ENCODE peak calls at places on chromosome 21, in four cellular contexts. Q is K562, U is HCT116, F is HepG2. O is an unnamed sample.
A peak's percentile ranks its signal among the peaks of the same experiment; 100 is the strongest.

GRCh38 chr21:35737899-35738341 is 322.4 kb downstream of the SETD4 start:
- DNase-seq in Q (no peak), U (no peak), F (no peak), O (no peak)

GRCh38 chr21:40425981-40426380 is 421.0 kb downstream of the DSCAM start:
- DNase-seq in Q (no peak), U (no peak), F (no peak), O (no peak)

GRCh38 chr21:15875286-15875685 is 145.5 kb downstream of the USP25 start:
- DNase-seq in Q (no peak), U (no peak), F (no peak), O (no peak)

GRCh38 chr21:25567472-25567871 is 39.8 kb downstream of the MRPL39 start:
- DNase-seq in Q (no peak), U (no peak), F (no peak), O (no peak)

GRCh38 chr21:15749045-15749867 is 19.5 kb downstream of the USP25 start:
- DNase-seq in Q (no peak), U (no peak), F (peak; percentile 48), O (no peak)

GRCh38 chr21:32806810-32807386 is 35.3 kb upstream of the PAXBP1 start:
- DNase-seq in Q (no peak), U (no peak), F (no peak), O (no peak)

GRCh38 chr21:32645261-32646182 is 33.3 kb upstream of the CFAP298 start:
- DNase-seq in Q (peak; percentile 84), U (no peak), F (no peak), O (no peak)

GRCh38 chr21:32392880-32393676 is at the start of gene URB1:
- DNase-seq in Q (peak; percentile 98), U (peak; percentile 49), F (peak; percentile 75), O (no peak)

GRCh38 chr21:46634966-46635323 is 529 bp upstream of the PRMT2 start:
- DNase-seq in Q (peak; percentile 79), U (peak; percentile 40), F (peak; percentile 70), O (no peak)

GRCh38 chr21:34996304-34997081 is 52.6 kb downstream of the RUNX1 start:
- DNase-seq in Q (peak; percentile 76), U (no peak), F (no peak), O (no peak)

GRCh38 chr21:36910581-36911307 is 55.7 kb downstream of the HLCS start:
- DNase-seq in Q (no peak), U (no peak), F (no peak), O (no peak)

GRCh38 chr21:37106998-37107397 is 33.9 kb downstream of the TTC3 start:
- DNase-seq in Q (no peak), U (no peak), F (no peak), O (no peak)

GRCh38 chr21:22993822-22994574 is 1995.8 kb downstream of the NCAM2 start:
- DNase-seq in Q (no peak), U (no peak), F (no peak), O (no peak)

GRCh38 chr21:44637018-44637850 is at the start of gene KRTAP10-10:
- DNase-seq in Q (no peak), U (no peak), F (no peak), O (no peak)
- TF ChIP-seq TCF7L2 in Q (no peak), U (no peak), F (no peak), O (no peak)

GRCh38 chr21:38841472-38841871 is 35.7 kb downstream of the ETS2 start:
- DNase-seq in Q (no peak), U (no peak), F (no peak), O (no peak)

GRCh38 chr21:38843379-38843778 is 37.6 kb downstream of the ETS2 start:
- DNase-seq in Q (no peak), U (no peak), F (no peak), O (no peak)

GRCh38 chr21:38840456-38841129 is 34.9 kb downstream of the ETS2 start:
- DNase-seq in Q (no peak), U (no peak), F (no peak), O (no peak)

GRCh38 chr21:38847556-38847955 is 41.8 kb downstream of the ETS2 start:
- DNase-seq in Q (no peak), U (no peak), F (no peak), O (no peak)

DNA sequence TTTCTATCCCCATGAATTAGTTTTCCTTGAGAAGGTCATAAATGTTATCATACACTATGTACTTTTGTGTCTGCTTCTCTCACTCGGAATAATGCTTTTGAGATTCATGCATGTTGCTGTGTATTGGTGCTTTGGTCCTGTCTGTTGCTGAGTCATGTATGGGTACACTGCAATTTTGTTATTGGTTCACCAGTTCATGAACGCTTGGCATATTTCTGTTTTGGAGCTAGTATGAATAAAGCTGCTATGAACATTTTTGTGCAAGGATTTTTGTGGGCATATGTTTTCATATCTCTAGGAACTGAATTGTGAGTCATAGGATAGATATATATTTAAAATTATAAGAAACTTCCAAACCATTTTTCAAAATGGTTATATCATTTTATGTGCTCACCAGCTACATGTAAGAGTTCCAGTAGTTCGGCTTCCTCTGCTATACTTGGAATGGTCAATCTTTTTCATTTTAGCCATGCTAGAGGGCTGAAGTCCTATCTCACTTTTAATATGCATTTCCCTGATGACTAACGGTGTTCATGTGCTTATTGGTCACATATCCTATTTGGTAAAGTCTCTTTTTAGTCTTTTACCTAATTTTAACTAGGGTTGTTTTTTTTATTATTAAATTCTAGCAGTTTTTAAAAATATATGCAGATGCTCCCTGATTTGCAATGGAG is 38.2 kb downstream of the ETS2 start:
- DNase-seq in Q (no peak), U (no peak), F (no peak), O (no peak)
- TF ChIP-seq TCF7L2 in Q (no peak), U (no peak), F (no peak), O (no peak)

DNA sequence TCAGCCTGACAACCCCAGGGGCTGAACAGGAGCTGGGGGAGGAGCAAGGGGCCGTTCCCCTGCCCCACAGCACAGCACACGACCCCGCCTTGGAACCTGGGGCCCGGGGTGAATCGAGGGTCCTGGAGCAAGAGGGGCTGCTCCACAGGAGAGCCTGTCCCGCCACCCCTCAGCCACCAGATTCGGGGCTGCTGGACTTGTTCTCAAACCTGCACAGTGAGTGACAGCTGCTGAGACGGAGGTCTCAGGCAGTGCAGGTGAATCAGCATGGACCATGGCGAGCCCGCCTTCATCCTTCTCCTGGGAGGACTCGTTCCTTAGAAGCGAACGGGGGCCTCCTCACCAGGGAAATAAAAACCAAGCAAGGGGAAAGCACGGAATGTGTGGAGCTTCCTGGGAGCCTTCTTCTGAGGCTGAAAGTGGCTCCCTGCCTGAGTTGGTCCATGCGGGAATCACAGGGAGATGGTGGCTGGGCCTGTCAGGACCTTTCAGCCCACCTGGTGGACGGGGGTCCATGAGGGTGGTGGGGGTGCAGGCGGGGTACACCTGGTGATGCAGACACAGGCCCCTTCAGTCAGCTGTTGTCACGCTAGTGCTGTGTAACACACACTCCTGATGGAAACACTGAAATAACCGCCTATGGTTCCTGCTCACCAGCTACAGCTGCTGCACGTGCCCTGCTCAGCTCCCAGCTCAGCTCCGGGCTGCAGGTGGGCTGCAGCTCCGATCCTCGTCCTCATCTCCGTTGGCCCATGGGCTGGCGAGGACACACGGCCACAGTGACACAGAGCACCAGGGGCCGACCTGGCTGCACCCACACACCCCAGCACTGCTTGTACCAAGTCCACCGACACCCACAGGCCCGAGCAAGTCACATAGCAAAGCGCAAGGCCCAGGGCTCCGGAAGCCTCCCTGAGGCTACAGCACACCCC is 125.2 kb downstream of the SIK1 start:
- DNase-seq in Q (no peak), U (no peak), F (no peak), O (no peak)
- TF ChIP-seq TCF7L2 in Q (no peak), U (no peak), F (no peak), O (no peak)

DNA sequence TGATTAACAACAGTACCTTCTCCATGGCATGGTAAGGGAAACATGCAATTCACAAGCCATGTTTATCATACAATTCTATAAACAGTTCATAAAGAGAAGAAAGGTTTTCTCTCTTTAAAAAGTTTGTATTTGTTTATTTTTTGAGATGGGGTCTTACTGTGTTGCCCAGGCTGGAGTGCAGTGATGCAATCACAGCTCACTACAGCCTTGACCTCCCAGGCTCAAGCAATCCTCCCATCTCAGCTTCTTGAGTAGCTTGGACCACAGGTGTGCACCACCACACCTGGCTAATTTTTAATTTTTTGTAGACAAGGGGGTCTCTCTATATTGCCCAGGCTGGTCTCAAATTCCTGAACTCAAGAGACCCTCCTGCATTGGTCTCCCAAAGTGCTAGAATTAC is 28.0 kb downstream of the SLC37A1 start:
- DNase-seq in Q (no peak), U (no peak), F (no peak), O (no peak)
- TF ChIP-seq TCF7L2 in Q (no peak), U (no peak), F (no peak), O (no peak)

GRCh38 chr21:44802396-44803153 is 955 bp upstream of the UBE2G2 start:
- DNase-seq in Q (peak; percentile 64), U (no peak), F (peak; percentile 81), O (no peak)

GRCh38 chr21:44800103-44800502 is 1.5 kb downstream of the UBE2G2 start:
- DNase-seq in Q (peak; percentile 39), U (no peak), F (peak; percentile 63), O (no peak)

GRCh38 chr21:44800971-44801467 is 601 bp downstream of the UBE2G2 start:
- DNase-seq in Q (peak; percentile 72), U (peak; percentile 29), F (peak; percentile 44), O (no peak)

GRCh38 chr21:44803651-44804050 is 2.0 kb upstream of the UBE2G2 start:
- DNase-seq in Q (peak; percentile 51), U (no peak), F (no peak), O (no peak)

GRCh38 chr21:44801468-44802395 is at the start of gene UBE2G2:
- DNase-seq in Q (peak; percentile 97), U (peak; percentile 27), F (peak; percentile 59), O (no peak)
- TF ChIP-seq TCF7L2 in Q (no peak), U (no peak), F (no peak), O (no peak)

GRCh38 chr21:27633631-27634030 is 666.7 kb upstream of the ADAMTS5 start:
- DNase-seq in Q (no peak), U (no peak), F (no peak), O (no peak)

GRCh38 chr21:27636671-27637070 is 669.8 kb upstream of the ADAMTS5 start:
- DNase-seq in Q (no peak), U (no peak), F (no peak), O (no peak)

GRCh38 chr21:27631471-27631870 is 664.6 kb upstream of the ADAMTS5 start:
- DNase-seq in Q (no peak), U (no peak), F (no peak), O (no peak)
- TF ChIP-seq TCF7L2 in Q (no peak), U (no peak), F (no peak), O (no peak)

O was measured in Panc1.